ENCODE peak calls at places on chromosomes 1 and 21, in four cellular contexts. One of them, this sample, is unnamed.

GRCh38 chr1:188363943-188364342 is 1535.2 kb downstream of the PLA2G4A start:
- DNase-seq in glutamatergic neuron: no peak
- DNase-seq in PC-3: no peak
- DNase-seq in GM10248: no peak
- DNase-seq in this sample: no peak

GRCh38 chr1:36436820-36437219 is 13.4 kb downstream of the OSCP1 start:
- DNase-seq in GM10248: no peak
- DNase-seq in glutamatergic neuron: no peak
- DNase-seq in PC-3: peak; percentile 97
- DNase-seq in this sample: no peak

GRCh38 chr1:19804786-19805390 is 5.2 kb upstream of the TMCO4 start:
- DNase-seq in GM10248: no peak
- DNase-seq in glutamatergic neuron: no peak
- DNase-seq in PC-3: no peak
- DNase-seq in this sample: no peak

GRCh38 chr1:231053493-231054162 is 13.6 kb upstream of the FAM89A start:
- DNase-seq in glutamatergic neuron: no peak
- DNase-seq in GM10248: no peak
- DNase-seq in PC-3: peak; percentile 61
- DNase-seq in this sample: no peak

GRCh38 chr1:244705268-244706234 is 52.6 kb downstream of the DESI2 start:
- DNase-seq in glutamatergic neuron: no peak
- DNase-seq in GM10248: no peak
- DNase-seq in PC-3: no peak
- DNase-seq in this sample: no peak

GRCh38 chr1:48202030-48202752 is 20.3 kb upstream of the SLC5A9 start:
- DNase-seq in glutamatergic neuron: peak; percentile 83
- DNase-seq in GM10248: peak; percentile 42
- DNase-seq in PC-3: peak; percentile 72
- DNase-seq in this sample: peak; percentile 61

GRCh38 chr1:53408013-53408754 is 51.0 kb upstream of the DMRTB1 start:
- DNase-seq in GM10248: no peak
- DNase-seq in glutamatergic neuron: no peak
- DNase-seq in PC-3: no peak
- DNase-seq in this sample: no peak

GRCh38 chr1:78237364-78237916 is 191.7 kb downstream of the GIPC2 start:
- DNase-seq in glutamatergic neuron: no peak
- DNase-seq in PC-3: peak; percentile 98
- DNase-seq in GM10248: no peak
- DNase-seq in this sample: no peak

GRCh38 chr1:34657266-34657665 is 97.6 kb upstream of the GJB5 start:
- DNase-seq in GM10248: no peak
- DNase-seq in glutamatergic neuron: no peak
- DNase-seq in PC-3: no peak
- DNase-seq in this sample: no peak

GRCh38 chr1:111198836-111199235 is 1.6 kb downstream of the DENND2D start:
- DNase-seq in glutamatergic neuron: no peak
- DNase-seq in PC-3: no peak
- DNase-seq in GM10248: no peak
- DNase-seq in this sample: no peak

GRCh38 chr1:111199329-111199728 is 1.1 kb downstream of the DENND2D start:
- DNase-seq in glutamatergic neuron: no peak
- DNase-seq in PC-3: no peak
- DNase-seq in GM10248: no peak
- DNase-seq in this sample: no peak

GRCh38 chr1:111196213-111196612 is 4.2 kb downstream of the DENND2D start:
- DNase-seq in PC-3: no peak
- DNase-seq in glutamatergic neuron: no peak
- DNase-seq in GM10248: no peak
- DNase-seq in this sample: no peak

GRCh38 chr1:111199881-111200801 is at the start of gene DENND2D:
- DNase-seq in glutamatergic neuron: no peak
- DNase-seq in PC-3: peak; percentile 10
- DNase-seq in GM10248: no peak
- DNase-seq in this sample: no peak

GRCh38 chr1:111197598-111198289 is 2.7 kb downstream of the DENND2D start:
- DNase-seq in PC-3: peak; percentile 38
- DNase-seq in glutamatergic neuron: peak; percentile 43
- DNase-seq in GM10248: no peak
- DNase-seq in this sample: no peak
- TF ChIP-seq CTCF in PC-3: peak; percentile 60
- TF ChIP-seq CTCF in glutamatergic neuron: peak; percentile 20
- TF ChIP-seq CTCF in GM10248: peak; percentile 61
- TF ChIP-seq CTCF in this sample: no peak

GRCh38 chr1:158177705-158178450 is 2.8 kb upstream of the CD1D start:
- DNase-seq in PC-3: peak; percentile 70
- DNase-seq in GM10248: peak; percentile 35
- DNase-seq in glutamatergic neuron: peak; percentile 94
- DNase-seq in this sample: peak; percentile 54
- TF ChIP-seq CTCF in PC-3: no peak
- TF ChIP-seq CTCF in GM10248: no peak
- TF ChIP-seq CTCF in glutamatergic neuron: no peak
- TF ChIP-seq CTCF in this sample: no peak

DNA sequence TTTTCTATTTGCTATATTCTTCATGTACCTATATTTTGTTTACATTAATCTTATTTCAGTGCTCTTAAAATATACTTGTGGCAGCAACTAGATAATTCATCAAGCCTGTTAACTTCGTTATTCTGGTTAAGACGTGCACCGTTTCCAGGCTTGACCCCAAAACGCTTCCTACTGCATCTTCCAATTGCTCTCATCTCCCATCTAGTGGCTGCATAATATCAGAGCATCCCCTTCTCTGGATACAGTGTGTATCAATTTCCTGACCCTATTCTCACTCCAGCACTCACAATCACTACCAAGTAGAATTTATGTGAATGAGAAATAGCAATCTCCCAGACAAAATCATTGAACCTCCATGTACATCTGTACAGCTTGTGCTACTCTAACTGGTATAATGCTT is 1280.3 kb upstream of the B3GALT2 start:
- DNase-seq in glutamatergic neuron: no peak
- DNase-seq in PC-3: peak; percentile 22
- DNase-seq in GM10248: no peak
- DNase-seq in this sample: no peak
- TF ChIP-seq CTCF in glutamatergic neuron: peak; percentile 31
- TF ChIP-seq CTCF in PC-3: peak; percentile 53
- TF ChIP-seq CTCF in GM10248: no peak
- TF ChIP-seq CTCF in this sample: no peak

GRCh38 chr1:17010601-17011438 is 908 bp downstream of the ATP13A2 start:
- DNase-seq in PC-3: peak; percentile 61
- DNase-seq in GM10248: no peak
- DNase-seq in glutamatergic neuron: no peak
- DNase-seq in this sample: peak; percentile 67
- TF ChIP-seq CTCF in PC-3: no peak
- TF ChIP-seq CTCF in GM10248: no peak
- TF ChIP-seq CTCF in glutamatergic neuron: no peak
- TF ChIP-seq CTCF in this sample: no peak

GRCh38 chr1:6872573-6873261 is 87.5 kb downstream of the CAMTA1 start:
- DNase-seq in GM10248: no peak
- DNase-seq in glutamatergic neuron: no peak
- DNase-seq in PC-3: no peak
- DNase-seq in this sample: no peak

GRCh38 chr1:6871300-6871972 is 86.2 kb downstream of the CAMTA1 start:
- DNase-seq in GM10248: no peak
- DNase-seq in glutamatergic neuron: no peak
- DNase-seq in PC-3: no peak
- DNase-seq in this sample: no peak

GRCh38 chr1:6874298-6874697 is 89.0 kb downstream of the CAMTA1 start:
- DNase-seq in glutamatergic neuron: no peak
- DNase-seq in PC-3: no peak
- DNase-seq in GM10248: no peak
- DNase-seq in this sample: no peak

GRCh38 chr1:6870571-6870970 is 85.3 kb downstream of the CAMTA1 start:
- DNase-seq in GM10248: no peak
- DNase-seq in glutamatergic neuron: no peak
- DNase-seq in PC-3: no peak
- DNase-seq in this sample: no peak

GRCh38 chr1:6873298-6874015 is 88.2 kb downstream of the CAMTA1 start:
- DNase-seq in PC-3: no peak
- DNase-seq in GM10248: no peak
- DNase-seq in glutamatergic neuron: no peak
- DNase-seq in this sample: no peak
- TF ChIP-seq CTCF in PC-3: no peak
- TF ChIP-seq CTCF in GM10248: no peak
- TF ChIP-seq CTCF in glutamatergic neuron: no peak
- TF ChIP-seq CTCF in this sample: no peak

GRCh38 chr21:39022901-39023693 is 160.2 kb downstream of the PSMG1 start:
- DNase-seq in GM10248: no peak
- DNase-seq in PC-3: no peak
- DNase-seq in glutamatergic neuron: peak; percentile 44
- DNase-seq in this sample: no peak
- TF ChIP-seq CTCF in GM10248: no peak
- TF ChIP-seq CTCF in PC-3: peak; percentile 41
- TF ChIP-seq CTCF in glutamatergic neuron: no peak
- TF ChIP-seq CTCF in this sample: no peak

GRCh38 chr1:2604854-2605753 is 18.5 kb downstream of the PRXL2B start:
- DNase-seq in GM10248: no peak
- DNase-seq in PC-3: no peak
- DNase-seq in glutamatergic neuron: no peak
- DNase-seq in this sample: no peak
- TF ChIP-seq CTCF in GM10248: no peak
- TF ChIP-seq CTCF in PC-3: no peak
- TF ChIP-seq CTCF in glutamatergic neuron: no peak
- TF ChIP-seq CTCF in this sample: no peak

GRCh38 chr1:63709267-63709828 is 64.5 kb upstream of the ROR1 start:
- DNase-seq in PC-3: no peak
- DNase-seq in glutamatergic neuron: no peak
- DNase-seq in GM10248: no peak
- DNase-seq in this sample: no peak
- TF ChIP-seq CTCF in PC-3: no peak
- TF ChIP-seq CTCF in glutamatergic neuron: no peak
- TF ChIP-seq CTCF in GM10248: no peak
- TF ChIP-seq CTCF in this sample: no peak

GRCh38 chr1:193525411-193525810 is 339.0 kb upstream of the B3GALT2 start:
- DNase-seq in GM10248: no peak
- DNase-seq in glutamatergic neuron: no peak
- DNase-seq in PC-3: no peak
- DNase-seq in this sample: no peak
- TF ChIP-seq CTCF in GM10248: no peak
- TF ChIP-seq CTCF in glutamatergic neuron: no peak
- TF ChIP-seq CTCF in PC-3: no peak
- TF ChIP-seq CTCF in this sample: no peak